ENCODE peak calls at places on chromosome 18, in ten cellular contexts. R is GM12891, Q is stomach, M is K562, W is NB4, C is body of pancreas, I is A549, L is HCT116, B is transverse colon, P is IMR-90. T is an unnamed sample.

GRCh38 chr18:41121116-41121826 is 833.8 kb upstream of the PIK3C3 start:
- DNase-seq in R (no peak), Q (no peak), M (no peak), W (no peak), C (no peak), I (no peak), L (no peak), B (no peak), P (peak; percentile 84), T (no peak)

GRCh38 chr18:66826211-66826610 is 222.3 kb upstream of the CDH19 start:
- DNase-seq in R (no peak), Q (no peak), M (no peak), W (no peak), C (no peak), I (no peak), L (no peak), B (no peak), P (no peak), T (no peak)

GRCh38 chr18:35387367-35387685 is 10.2 kb upstream of the ZNF396 start:
- DNase-seq in R (no peak), Q (no peak), M (no peak), W (no peak), C (no peak), I (no peak), L (no peak), B (no peak), P (peak; percentile 46), T (no peak)

GRCh38 chr18:7464245-7464966 is 102.7 kb upstream of the PTPRM start:
- DNase-seq in R (no peak), Q (no peak), M (no peak), W (no peak), C (no peak), I (no peak), L (no peak), B (no peak), P (no peak), T (no peak)

GRCh38 chr18:11553098-11553940 is 56.1 kb upstream of the SLC35G4 start:
- DNase-seq in R (peak; percentile 43), Q (no peak), M (peak; percentile 66), W (peak; percentile 54), C (peak; percentile 41), I (peak; percentile 35), L (peak; percentile 45), B (no peak), P (peak; percentile 59), T (peak; percentile 47)

GRCh38 chr18:47558110-47558750 is 306.8 kb upstream of the SKOR2 start:
- DNase-seq in R (no peak), Q (no peak), M (no peak), W (no peak), C (no peak), I (no peak), L (no peak), B (no peak), P (no peak), T (no peak)

GRCh38 chr18:43919565-43919964 is 642.3 kb upstream of the SYT4 start:
- DNase-seq in R (no peak), Q (no peak), M (no peak), W (no peak), C (no peak), I (no peak), L (no peak), B (no peak), P (no peak), T (no peak)

GRCh38 chr18:9348079-9348671 is 13.6 kb downstream of the TWSG1 start:
- DNase-seq in R (no peak), Q (no peak), M (no peak), W (no peak), C (no peak), I (no peak), L (no peak), B (no peak), P (peak; percentile 54), T (no peak)

GRCh38 chr18:837922-838321 is 25.9 kb upstream of the YES1 start:
- DNase-seq in R (no peak), Q (no peak), M (no peak), W (no peak), C (no peak), I (no peak), L (no peak), B (no peak), P (no peak), T (no peak)

GRCh38 chr18:79615091-79615490 is 64.5 kb upstream of the CTDP1 start:
- DNase-seq in R (no peak), Q (no peak), M (no peak), W (peak; percentile 23), C (no peak), I (no peak), L (no peak), B (no peak), P (no peak), T (no peak)

GRCh38 chr18:43855376-43855775 is 578.1 kb upstream of the SYT4 start:
- DNase-seq in R (no peak), Q (no peak), M (no peak), W (no peak), C (no peak), I (no peak), L (no peak), B (no peak), P (no peak), T (no peak)

GRCh38 chr18:11570770-11571169 is 38.6 kb upstream of the SLC35G4 start:
- DNase-seq in R (no peak), Q (no peak), M (no peak), W (peak; percentile 29), C (no peak), I (no peak), L (no peak), B (no peak), P (peak; percentile 24), T (no peak)

GRCh38 chr18:8416212-8417019 is 192.8 kb upstream of the RAB12 start:
- DNase-seq in R (no peak), Q (no peak), M (no peak), W (no peak), C (no peak), I (no peak), L (no peak), B (no peak), P (peak; percentile 4), T (no peak)

GRCh38 chr18:22840606-22841144 is 92.5 kb upstream of the RBBP8 start:
- DNase-seq in R (no peak), Q (no peak), M (no peak), W (no peak), C (no peak), I (no peak), L (no peak), B (no peak), P (peak; percentile 49), T (no peak)

GRCh38 chr18:58292675-58293074 is 248.6 kb downstream of the NEDD4L start:
- DNase-seq in R (no peak), Q (no peak), M (no peak), W (no peak), C (no peak), I (no peak), L (no peak), B (no peak), P (no peak), T (no peak)

GRCh38 chr18:63980896-63981454 is 11.1 kb downstream of the SERPINB8 start:
- DNase-seq in R (no peak), Q (no peak), M (no peak), W (peak; percentile 78), C (no peak), I (no peak), L (no peak), B (no peak), P (no peak), T (no peak)
- TF ChIP-seq POLR2A in R (peak; percentile 18), Q (no peak), M (no peak), W (no peak), C (no peak), I (no peak), L (no peak), B (no peak), P (no peak), T (no peak)

DNA sequence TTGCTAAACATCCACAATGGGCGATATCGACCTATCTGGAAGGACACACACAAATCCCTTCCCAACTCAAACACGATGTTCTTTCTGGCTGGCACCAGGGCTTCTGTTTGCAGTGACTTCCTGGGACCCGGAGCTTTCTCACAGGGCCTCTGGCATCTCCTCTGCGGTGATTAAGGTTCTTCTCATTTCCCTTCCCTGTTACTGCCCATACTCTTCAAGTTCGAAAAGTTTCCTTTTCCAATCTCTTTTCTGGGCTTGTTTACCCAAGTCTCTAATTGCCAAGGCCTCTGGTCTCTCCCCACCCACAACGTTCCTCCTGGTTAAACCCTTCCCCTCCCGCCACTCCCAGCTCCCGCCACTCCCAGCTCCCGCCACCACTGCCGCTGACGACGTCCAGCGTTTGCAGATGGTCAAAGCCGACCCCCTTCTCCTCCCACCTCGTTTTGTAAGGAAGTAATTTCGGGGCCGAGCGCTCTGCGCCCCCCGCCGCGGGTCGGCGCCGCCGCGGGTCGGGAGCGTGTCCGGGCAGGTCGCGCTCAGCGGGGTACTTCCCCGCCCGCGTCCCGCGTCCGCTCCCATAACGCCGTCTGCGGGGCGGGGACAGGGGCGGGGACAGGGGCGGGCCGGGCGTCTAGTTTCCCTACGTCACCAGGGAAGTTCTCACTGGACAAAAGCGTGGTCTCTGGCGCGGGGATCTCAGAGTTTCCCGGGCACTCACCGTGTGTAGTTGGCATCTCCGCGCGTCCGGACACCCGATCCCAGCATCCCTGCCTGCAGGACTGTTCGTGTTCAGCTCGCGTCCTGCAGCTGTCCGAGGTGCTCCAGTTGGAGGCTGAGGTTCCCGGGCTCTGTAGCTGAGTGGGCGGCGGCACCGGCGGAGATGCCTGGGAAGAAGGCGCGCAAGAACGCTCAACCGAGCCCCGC is at the start of gene PMAIP1:
- DNase-seq in R (peak; percentile 77), Q (peak; percentile 89), M (peak; percentile 81), W (peak; percentile 88), C (peak; percentile 84), I (peak; percentile 72), L (peak; percentile 81), B (peak; percentile 92), P (peak; percentile 94), T (peak; percentile 44)
- TF ChIP-seq POLR2A in R (peak; percentile 99), Q (peak; percentile 33), M (peak; percentile 90), W (peak; percentile 90), C (peak; percentile 81), I (peak; percentile 99), L (peak; percentile 98), B (peak; percentile 94), P (peak; percentile 100), T (peak; percentile 99)

DNA sequence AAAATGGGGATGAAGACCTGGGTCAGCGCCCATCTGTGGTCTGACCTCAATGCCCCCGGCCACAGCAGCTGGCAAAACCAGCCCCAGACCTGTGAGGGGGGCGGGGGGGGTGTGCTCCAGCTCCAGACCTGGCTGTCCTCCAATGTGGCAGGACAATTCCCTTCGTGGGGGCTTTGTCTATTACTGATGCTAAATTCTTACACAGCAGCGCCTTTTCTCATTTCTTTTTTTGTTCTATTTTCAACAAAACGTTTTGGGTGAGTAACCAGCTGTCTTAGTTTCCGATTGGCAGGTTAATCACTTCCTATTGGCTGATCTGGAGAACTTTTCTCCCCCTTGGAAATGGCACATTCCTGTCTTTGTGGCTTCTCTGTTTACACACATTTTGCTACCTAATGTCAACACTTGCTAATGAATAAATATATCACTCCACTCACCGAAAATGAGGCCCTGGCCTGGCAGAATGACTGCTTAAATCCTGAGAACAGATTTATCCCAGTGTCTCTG is 4.4 kb downstream of the SMAD7 start:
- DNase-seq in R (no peak), Q (peak; percentile 69), M (no peak), W (no peak), C (no peak), I (no peak), L (no peak), B (peak; percentile 17), P (peak; percentile 81), T (no peak)
- TF ChIP-seq POLR2A in R (no peak), Q (no peak), M (no peak), W (no peak), C (no peak), I (no peak), L (no peak), B (no peak), P (no peak), T (no peak)

GRCh38 chr18:77092104-77093066 is 40.2 kb downstream of the MBP start:
- DNase-seq in R (no peak), Q (no peak), M (no peak), W (no peak), C (no peak), I (no peak), L (no peak), B (no peak), P (no peak), T (no peak)
- TF ChIP-seq POLR2A in R (no peak), Q (no peak), M (no peak), W (no peak), C (no peak), I (no peak), L (no peak), B (no peak), P (no peak), T (no peak)